ENCODE peak calls at places on chromosomes 11 and 22, in six cellular contexts. W is cardiac muscle cell, F is IMR-90, Y is fibroblast of lung, D is left lung, C is psoas muscle. P is an unnamed sample.

GRCh38 chr11:59802639-59803176 is 7.9 kb downstream of the MRPL16 start:
- DNase-seq in F (peak; percentile 58), D (no peak), C (no peak), W (peak; percentile 55), Y (peak; percentile 39), P (no peak)

GRCh38 chr22:28801845-28802594 is 1.7 kb upstream of the XBP1 start:
- DNase-seq in F (no peak), Y (peak; percentile 16), W (no peak), C (no peak), D (no peak), P (no peak)

GRCh38 chr11:416757-417621 is 2.2 kb upstream of the SIGIRR start:
- DNase-seq in Y (no peak), D (no peak), F (no peak), C (peak; percentile 68), W (peak; percentile 34), P (peak; percentile 89)

GRCh38 chr11:64438986-64439771 is 80.2 kb downstream of the RPS6KA4 start:
- DNase-seq in D (no peak), W (no peak), Y (no peak), F (no peak), C (no peak), P (peak; percentile 49)

GRCh38 chr11:17148536-17148935 is 59.2 kb downstream of the PIK3C2A start:
- DNase-seq in W (no peak), D (no peak), F (peak; percentile 71), C (no peak), Y (peak; percentile 44), P (no peak)

GRCh38 chr11:71997594-71997993 is 1.1 kb upstream of the IL18BP start:
- DNase-seq in F (no peak), Y (no peak), W (no peak), D (no peak), C (no peak), P (no peak)

GRCh38 chr22:47041201-47042115 is 279.0 kb downstream of the TBC1D22A start:
- DNase-seq in C (peak; percentile 37), W (no peak), D (no peak), Y (no peak), F (no peak), P (peak; percentile 46)

GRCh38 chr22:31839986-31840385 is 86.2 kb downstream of the DEPDC5 start:
- DNase-seq in W (no peak), D (no peak), F (no peak), C (no peak), Y (no peak), P (no peak)

GRCh38 chr22:30123463-30123862 is 43.2 kb downstream of the HORMAD2 start:
- DNase-seq in W (no peak), C (no peak), D (no peak), F (no peak), Y (no peak), P (no peak)

GRCh38 chr11:77559686-77560425 is 29.9 kb upstream of the AQP11 start:
- DNase-seq in F (peak; percentile 93), W (no peak), Y (peak; percentile 88), D (no peak), C (no peak), P (no peak)

GRCh38 chr11:45773271-45774022 is 31.5 kb upstream of the SLC35C1 start:
- DNase-seq in W (no peak), D (no peak), Y (no peak), F (no peak), C (no peak), P (no peak)

GRCh38 chr22:38570841-38571364 is 920 bp upstream of the DMC1 start:
- DNase-seq in C (peak; percentile 76), W (peak; percentile 62), D (peak; percentile 36), F (peak; percentile 17), Y (peak; percentile 38), P (no peak)

GRCh38 chr11:2847511-2847910 is 38.1 kb downstream of the CDKN1C start:
- DNase-seq in Y (no peak), F (no peak), W (no peak), D (no peak), C (no peak), P (no peak)

GRCh38 chr22:45602824-45603301 is 68.8 kb upstream of the ATXN10 start:
- DNase-seq in Y (peak; percentile 59), W (no peak), D (no peak), F (no peak), C (no peak), P (no peak)

GRCh38 chr11:6431861-6432260 is 8.9 kb downstream of the HPX start:
- DNase-seq in C (no peak), F (peak; percentile 65), D (no peak), Y (peak; percentile 79), W (no peak), P (no peak)

GRCh38 chr11:44766112-44766971 is 39.6 kb downstream of the TSPAN18 start:
- DNase-seq in W (peak; percentile 43), Y (peak; percentile 93), F (peak; percentile 93), C (no peak), D (no peak), P (no peak)

GRCh38 chr22:47201186-47201995 is 438.9 kb downstream of the TBC1D22A start:
- DNase-seq in C (peak; percentile 59), W (no peak), D (peak; percentile 24), F (no peak), Y (no peak), P (peak; percentile 60)

GRCh38 chr11:92070026-92070889 is 154.4 kb upstream of the FAT3 start:
- DNase-seq in D (no peak), Y (peak; percentile 3), W (no peak), F (no peak), C (no peak), P (no peak)

GRCh38 chr11:10410106-10410843 is 44.8 kb upstream of the AMPD3 start:
- DNase-seq in W (no peak), Y (no peak), C (no peak), F (no peak), D (no peak), P (no peak)

GRCh38 chr11:68998390-68998911 is 14.6 kb downstream of the MRGPRF start:
- DNase-seq in W (peak; percentile 83), Y (peak; percentile 21), F (peak; percentile 12), C (peak; percentile 50), D (peak; percentile 21), P (peak; percentile 42)

GRCh38 chr22:36432592-36433317 is 45.0 kb upstream of the MYH9 start:
- DNase-seq in F (no peak), Y (peak; percentile 90), D (no peak), C (no peak), W (peak; percentile 33), P (no peak)

GRCh38 chr11:30811226-30811625 is 225.1 kb upstream of the MPPED2 start:
- DNase-seq in Y (no peak), D (no peak), W (no peak), C (no peak), F (no peak), P (no peak)

GRCh38 chr11:75850787-75851186 is 35.8 kb downstream of the UVRAG start:
- DNase-seq in F (no peak), C (no peak), Y (no peak), D (no peak), W (peak; percentile 52), P (no peak)

GRCh38 chr11:129530154-129530895 is 154.7 kb downstream of the BARX2 start:
- DNase-seq in W (no peak), Y (no peak), F (no peak), C (no peak), D (no peak), P (no peak)

GRCh38 chr11:122649133-122649532 is 6.4 kb upstream of the UBASH3B start:
- DNase-seq in C (no peak), D (no peak), F (no peak), Y (peak; percentile 54), W (no peak), P (no peak)

GRCh38 chr22:29524440-29525191 is 28.9 kb downstream of the THOC5 start:
- DNase-seq in F (peak; percentile 13), D (no peak), Y (peak; percentile 25), C (no peak), W (peak; percentile 55), P (no peak)

GRCh38 chr22:37549704-37550059 is 10.6 kb upstream of the CDC42EP1 start:
- DNase-seq in F (peak; percentile 50), Y (peak; percentile 74), C (no peak), D (peak; percentile 69), W (peak; percentile 37), P (peak; percentile 81)

GRCh38 chr11:12818333-12819015 is 144.3 kb downstream of the TEAD1 start:
- DNase-seq in D (no peak), W (no peak), C (no peak), Y (peak; percentile 93), F (peak; percentile 89), P (no peak)

GRCh38 chr11:29435421-29435820 is 581.4 kb downstream of the KCNA4 start:
- DNase-seq in F (peak; percentile 4), D (no peak), C (no peak), Y (peak; percentile 37), W (no peak), P (no peak)

GRCh38 chr11:80477178-80477577 is 1036.3 kb upstream of the TENM4 start:
- DNase-seq in C (no peak), F (no peak), W (no peak), Y (peak; percentile 1), D (no peak), P (no peak)

GRCh38 chr11:13008625-13009475 is at the start of gene RASSF10:
- DNase-seq in F (no peak), C (peak; percentile 59), D (peak; percentile 86), W (peak; percentile 90), Y (peak; percentile 70), P (peak; percentile 95)

GRCh38 chr22:41364233-41364632 is 17.5 kb upstream of the TEF start:
- DNase-seq in F (no peak), C (peak; percentile 45), D (no peak), Y (no peak), W (no peak), P (no peak)

GRCh38 chr11:65547446-65548125 is 10.6 kb downstream of the LTBP3 start:
- DNase-seq in W (no peak), F (no peak), C (no peak), D (no peak), Y (no peak), P (no peak)

DNA sequence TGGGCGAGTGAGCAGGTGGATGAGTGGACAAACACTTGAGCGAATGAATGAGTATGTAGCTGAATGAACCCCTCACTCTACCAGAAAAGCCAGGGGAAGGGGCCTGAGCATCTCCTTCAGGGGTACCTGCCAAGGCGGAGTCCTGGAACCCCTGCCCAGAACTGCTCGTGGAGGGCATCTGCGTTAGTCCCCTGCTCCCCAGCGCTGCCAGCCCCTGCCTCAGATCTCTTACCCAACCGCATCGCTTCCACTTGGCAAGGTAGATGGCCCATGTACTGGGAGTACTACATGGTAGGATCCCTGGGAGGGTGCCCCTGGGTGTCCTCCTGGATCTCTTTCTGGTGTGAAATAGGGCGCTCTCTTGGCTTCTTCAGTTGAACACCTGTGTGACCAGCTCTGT is 7.4 kb upstream of the ANO1 start:
- DNase-seq in Y (no peak), W (no peak), F (no peak), D (no peak), C (no peak), P (peak; percentile 44)
- H3K27ac ChIP-seq in Y (no peak overlapping the region), W (no peak overlapping the region), F (no peak overlapping the region), D (no peak overlapping the region), C (no peak overlapping the region), P (no peak overlapping the region)

GRCh38 chr22:49448546-49448945 is 379.1 kb downstream of the BRD1 start:
- DNase-seq in W (no peak), Y (no peak), D (no peak), C (no peak), F (no peak), P (no peak)
- H3K4me3 ChIP-seq in W (no peak overlapping the region), Y (no peak overlapping the region), D (no peak overlapping the region), C (no peak overlapping the region), F (no peak overlapping the region), P (no peak overlapping the region)

GRCh38 chr11:117826360-117826635 is 1.8 kb upstream of the FXYD2 start:
- DNase-seq in C (no peak), W (no peak), D (no peak), F (no peak), Y (no peak), P (peak; percentile 28)
- H3K27ac ChIP-seq in C (no peak overlapping the region), W (no peak overlapping the region), D (no peak overlapping the region), F (no peak overlapping the region), Y (no peak overlapping the region), P (no peak overlapping the region)

GRCh38 chr22:42396621-42397331 is 35.4 kb downstream of the NFAM1 start:
- DNase-seq in D (peak; percentile 71), Y (no peak), W (no peak), F (no peak), C (no peak), P (no peak)
- H3K4me3 ChIP-seq in D (no peak overlapping the region), Y (no peak overlapping the region), W (no peak overlapping the region), F (no peak overlapping the region), C (no peak overlapping the region), P (no peak overlapping the region)

P was measured in upper lobe of right lung.